ENCODE peak calls at places on chromosome 4, in ten cellular contexts. N is uterus, G is astrocyte of the spinal cord, R is psoas muscle, Q is HFF-Myc, D is cardiac muscle cell, E is BE2C, Z is AG10803, P is epithelial cell of esophagus, B is ascending aorta. O is an unnamed sample.

GRCh38 chr4:185004562-185005208 is 13.6 kb upstream of the HELT start:
- DNase-seq in N (peak), G (peak), R (peak), Q (no peak), D (peak), E (peak), Z (no peak), P (no peak), B (no peak), O (no peak)

GRCh38 chr4:80266267-80266901 is at the start of gene FGF5:
- DNase-seq in N (peak), G (peak), R (peak), Q (peak), D (peak), E (peak), Z (peak), P (peak), B (peak), O (no peak)

GRCh38 chr4:11715753-11716521 is 287.2 kb upstream of the HS3ST1 start:
- DNase-seq in N (no peak), G (no peak), R (no peak), Q (no peak), D (no peak), E (no peak), Z (no peak), P (peak), B (no peak), O (no peak)

GRCh38 chr4:81392164-81392563 is 79.5 kb downstream of the RASGEF1B start:
- DNase-seq in N (no peak), G (no peak), R (no peak), Q (no peak), D (no peak), E (no peak), Z (no peak), P (no peak), B (no peak), O (no peak)

GRCh38 chr4:24704152-24704551 is 91.2 kb upstream of the SOD3 start:
- DNase-seq in N (no peak), G (no peak), R (no peak), Q (no peak), D (no peak), E (no peak), Z (no peak), P (no peak), B (no peak), O (no peak)

GRCh38 chr4:117699595-117699994 is 334.7 kb upstream of the NDST3 start:
- DNase-seq in N (no peak), G (no peak), R (no peak), Q (no peak), D (no peak), E (no peak), Z (no peak), P (no peak), B (no peak), O (no peak)

GRCh38 chr4:185786422-185786821 is 25.6 kb downstream of the SORBS2 start:
- DNase-seq in N (no peak), G (no peak), R (no peak), Q (no peak), D (no peak), E (no peak), Z (no peak), P (no peak), B (no peak), O (no peak)

GRCh38 chr4:102139932-102140331 is 205.3 kb downstream of the SLC39A8 start:
- DNase-seq in N (no peak), G (peak), R (no peak), Q (no peak), D (no peak), E (no peak), Z (no peak), P (peak), B (no peak), O (no peak)

GRCh38 chr4:95213361-95213760 is 335.4 kb downstream of the UNC5C start:
- DNase-seq in N (no peak), G (no peak), R (no peak), Q (no peak), D (peak), E (no peak), Z (no peak), P (no peak), B (no peak), O (no peak)

GRCh38 chr4:81473086-81473396 is 1.3 kb upstream of the RASGEF1B start:
- DNase-seq in N (no peak), G (no peak), R (no peak), Q (no peak), D (no peak), E (no peak), Z (no peak), P (no peak), B (no peak), O (no peak)

GRCh38 chr4:40055379-40055872 is 1.2 kb upstream of the N4BP2 start:
- DNase-seq in N (no peak), G (peak), R (no peak), Q (no peak), D (peak), E (no peak), Z (peak), P (no peak), B (no peak), O (peak)

GRCh38 chr4:94897023-94897422 is 139.3 kb downstream of the BMPR1B start:
- DNase-seq in N (no peak), G (no peak), R (no peak), Q (no peak), D (peak), E (peak), Z (no peak), P (no peak), B (no peak), O (no peak)

GRCh38 chr4:654871-655734 is 19.0 kb downstream of the ATP5ME start:
- DNase-seq in N (no peak), G (no peak), R (peak), Q (no peak), D (no peak), E (no peak), Z (no peak), P (no peak), B (no peak), O (no peak)

GRCh38 chr4:41142946-41143720 is 71.2 kb downstream of the APBB2 start:
- DNase-seq in N (peak), G (peak), R (peak), Q (peak), D (no peak), E (no peak), Z (peak), P (peak), B (peak), O (no peak)

GRCh38 chr4:184232212-184232611 is 14.5 kb upstream of the ENPP6 start:
- DNase-seq in N (no peak), G (no peak), R (no peak), Q (no peak), D (no peak), E (no peak), Z (no peak), P (no peak), B (no peak), O (no peak)

GRCh38 chr4:3836802-3837601 is 70.8 kb downstream of the ADRA2C start:
- DNase-seq in N (no peak), G (no peak), R (peak), Q (no peak), D (peak), E (peak), Z (no peak), P (no peak), B (no peak), O (no peak)

GRCh38 chr4:4330794-4331193 is 40.7 kb downstream of the ZBTB49 start:
- DNase-seq in N (no peak), G (no peak), R (no peak), Q (no peak), D (no peak), E (no peak), Z (no peak), P (no peak), B (no peak), O (no peak)

GRCh38 chr4:184942447-184943425 is 75.6 kb upstream of the HELT start:
- DNase-seq in N (no peak), G (no peak), R (no peak), Q (no peak), D (peak), E (no peak), Z (no peak), P (no peak), B (no peak), O (no peak)

GRCh38 chr4:185955817-185956542 is 113.0 kb upstream of the TLR3 start:
- DNase-seq in N (no peak), G (no peak), R (no peak), Q (no peak), D (no peak), E (peak), Z (no peak), P (no peak), B (no peak), O (no peak)

GRCh38 chr4:180578175-180578574 is 1665.0 kb upstream of the TENM3 start:
- DNase-seq in N (no peak), G (no peak), R (no peak), Q (no peak), D (no peak), E (no peak), Z (no peak), P (no peak), B (no peak), O (no peak)

GRCh38 chr4:138243369-138243768 is 1.2 kb upstream of the SLC7A11 start:
- DNase-seq in N (no peak), G (peak), R (no peak), Q (no peak), D (no peak), E (no peak), Z (no peak), P (no peak), B (no peak), O (no peak)

GRCh38 chr4:42348247-42348646 is 49.0 kb upstream of the SHISA3 start:
- DNase-seq in N (no peak), G (no peak), R (no peak), Q (no peak), D (no peak), E (no peak), Z (no peak), P (no peak), B (no peak), O (no peak)

GRCh38 chr4:177596035-177596434 is 153.8 kb upstream of the AGA start:
- DNase-seq in N (no peak), G (peak), R (peak), Q (peak), D (peak), E (peak), Z (peak), P (peak), B (peak), O (no peak)

GRCh38 chr4:87783781-87784180 is 15.6 kb upstream of the IBSP start:
- DNase-seq in N (no peak), G (peak), R (no peak), Q (no peak), D (no peak), E (no peak), Z (peak), P (no peak), B (no peak), O (no peak)

GRCh38 chr4:70895405-70895804 is 6.8 kb upstream of the MOB1B start:
- DNase-seq in N (no peak), G (peak), R (no peak), Q (no peak), D (peak), E (no peak), Z (peak), P (no peak), B (no peak), O (no peak)

GRCh38 chr4:111943796-111944203 is 201.5 kb upstream of the FAM241A start:
- DNase-seq in N (peak), G (peak), R (no peak), Q (no peak), D (peak), E (peak), Z (peak), P (peak), B (no peak), O (no peak)

GRCh38 chr4:152016325-152016665 is 255.5 kb upstream of the GATB start:
- DNase-seq in N (no peak), G (no peak), R (no peak), Q (no peak), D (no peak), E (no peak), Z (no peak), P (no peak), B (no peak), O (no peak)

GRCh38 chr4:97987019-97987648 is 156.1 kb downstream of the STPG2 start:
- DNase-seq in N (no peak), G (peak), R (no peak), Q (no peak), D (peak), E (no peak), Z (no peak), P (peak), B (no peak), O (no peak)

GRCh38 chr4:48375651-48376291 is 34.4 kb downstream of the SLAIN2 start:
- DNase-seq in N (no peak), G (peak), R (no peak), Q (peak), D (no peak), E (no peak), Z (peak), P (peak), B (no peak), O (no peak)

GRCh38 chr4:47771020-47771419 is 66.8 kb downstream of the CORIN start:
- DNase-seq in N (no peak), G (no peak), R (no peak), Q (no peak), D (no peak), E (no peak), Z (no peak), P (no peak), B (no peak), O (no peak)

GRCh38 chr4:179855471-179855870 is 2387.7 kb upstream of the TENM3 start:
- DNase-seq in N (no peak), G (no peak), R (no peak), Q (no peak), D (no peak), E (no peak), Z (no peak), P (peak), B (no peak), O (no peak)

GRCh38 chr4:106058919-106059318 is 163.6 kb downstream of the NPNT start:
- DNase-seq in N (no peak), G (no peak), R (no peak), Q (no peak), D (no peak), E (no peak), Z (no peak), P (peak), B (no peak), O (no peak)

GRCh38 chr4:152462047-152462446 is 73.8 kb downstream of the FBXW7 start:
- DNase-seq in N (no peak), G (no peak), R (no peak), Q (no peak), D (no peak), E (no peak), Z (no peak), P (no peak), B (no peak), O (no peak)

GRCh38 chr4:21952549-21952948 is 4.0 kb upstream of the KCNIP4 start:
- DNase-seq in N (no peak), G (no peak), R (no peak), Q (no peak), D (no peak), E (no peak), Z (no peak), P (no peak), B (no peak), O (no peak)

GRCh38 chr4:21949073-21949457 is 493 bp upstream of the KCNIP4 start:
- DNase-seq in N (peak), G (no peak), R (no peak), Q (no peak), D (peak), E (peak), Z (no peak), P (peak), B (no peak), O (no peak)

GRCh38 chr4:21948347-21949072 is at the start of gene KCNIP4:
- DNase-seq in N (peak), G (peak), R (peak), Q (no peak), D (peak), E (peak), Z (no peak), P (peak), B (no peak), O (no peak)

GRCh38 chr4:21946858-21947257 is 1.7 kb downstream of the KCNIP4 start:
- DNase-seq in N (no peak), G (no peak), R (no peak), Q (no peak), D (no peak), E (no peak), Z (no peak), P (no peak), B (no peak), O (no peak)

DNA sequence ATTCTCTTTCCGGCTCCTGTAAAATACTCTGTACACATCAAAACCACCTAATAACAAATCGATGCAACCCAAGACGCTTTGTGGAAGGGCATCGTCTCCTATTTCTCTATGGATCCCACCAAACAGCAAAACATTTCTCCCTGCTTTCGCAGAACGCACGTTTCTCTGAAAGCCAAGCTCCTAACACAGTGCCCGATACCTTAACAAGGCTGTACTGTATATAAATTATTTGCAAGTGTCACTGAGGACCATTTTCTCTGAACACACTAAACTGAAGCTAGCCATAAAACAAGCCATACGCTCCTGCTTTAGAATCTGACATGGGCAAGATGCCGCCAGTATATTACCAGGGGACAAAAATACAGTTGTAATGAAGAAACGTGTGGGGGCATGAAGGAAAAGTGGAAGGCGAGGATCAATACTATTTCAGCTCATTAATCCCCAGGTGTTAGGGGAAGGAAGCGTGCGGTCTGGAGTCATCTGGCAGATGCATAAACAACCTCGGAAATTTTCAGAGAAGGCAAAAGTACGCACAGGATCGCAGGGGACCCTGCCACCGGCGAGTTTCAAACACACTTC is 715 bp downstream of the KCNIP4 start:
- DNase-seq in N (no peak), G (no peak), R (no peak), Q (no peak), D (no peak), E (no peak), Z (no peak), P (no peak), B (no peak), O (no peak)
- H3K4me3 ChIP-seq in N (peak), G (peak), R (no peak), Q (peak), D (peak), E (peak), Z (no peak), P (no peak), B (peak), O (no peak)

DNA sequence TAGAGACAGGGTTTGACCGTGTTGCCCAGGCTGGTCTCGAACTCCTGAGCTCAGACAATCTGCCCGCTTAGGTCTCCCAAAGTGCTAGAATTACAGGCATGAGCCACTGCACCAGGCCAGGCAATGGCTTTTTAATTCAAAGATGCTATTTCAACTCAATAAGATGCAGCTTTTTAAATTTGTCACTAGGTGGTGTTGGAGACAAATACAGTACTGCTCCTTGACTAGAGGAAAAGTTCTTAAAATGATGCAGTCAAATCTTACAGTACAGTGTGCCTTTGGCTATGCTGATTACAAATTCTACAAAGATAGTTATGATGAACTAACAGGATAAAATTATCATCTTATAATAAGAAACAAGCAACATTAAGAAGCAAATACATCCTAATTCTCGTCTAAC is 441.1 kb downstream of the KCNIP4 start:
- DNase-seq in N (no peak), G (peak), R (no peak), Q (no peak), D (no peak), E (no peak), Z (no peak), P (peak), B (no peak), O (no peak)
- TF ChIP-seq CTCF in N (no peak), G (peak), R (no peak), Q (no peak), D (peak), E (peak), Z (no peak), P (peak), B (no peak), O (peak)

DNA sequence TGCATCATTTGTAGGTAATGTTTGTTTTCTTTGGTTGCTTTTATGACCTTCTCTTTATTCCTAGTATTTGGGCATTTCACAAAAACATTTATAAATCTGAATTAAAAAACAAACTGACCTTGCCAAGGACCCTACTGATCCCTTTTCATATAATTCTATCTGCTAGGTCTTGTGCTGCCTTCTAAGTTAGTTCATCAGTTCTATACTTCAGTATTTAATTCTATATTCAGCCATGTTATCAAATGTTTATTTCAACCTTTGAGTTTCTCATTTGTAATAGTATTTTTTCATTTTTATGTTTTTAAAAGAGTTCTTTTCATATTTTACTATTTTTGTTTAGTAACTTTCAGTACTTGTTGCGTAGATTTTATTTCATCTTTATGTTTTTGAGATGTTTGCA is 155.3 kb downstream of the SNCA start:
- DNase-seq in N (no peak), G (no peak), R (no peak), Q (no peak), D (no peak), E (no peak), Z (no peak), P (no peak), B (no peak), O (no peak)
- H3K4me3 ChIP-seq in N (no peak), G (no peak), R (no peak), Q (no peak), D (no peak), E (no peak), Z (no peak), P (peak), B (no peak), O (no peak)

GRCh38 chr4:132809298-132810032 is 339.6 kb upstream of the PCDH10 start:
- DNase-seq in N (no peak), G (no peak), R (no peak), Q (no peak), D (peak), E (peak), Z (no peak), P (no peak), B (no peak), O (no peak)
- TF ChIP-seq CTCF in N (no peak), G (no peak), R (no peak), Q (no peak), D (no peak), E (peak), Z (no peak), P (no peak), B (no peak), O (no peak)

GRCh38 chr4:17865866-17866363 is 55.1 kb downstream of the NCAPG start:
- DNase-seq in N (no peak), G (no peak), R (no peak), Q (no peak), D (no peak), E (no peak), Z (no peak), P (peak), B (no peak), O (no peak)

GRCh38 chr4:17869327-17869726 is 58.5 kb downstream of the NCAPG start:
- DNase-seq in N (no peak), G (no peak), R (no peak), Q (no peak), D (no peak), E (no peak), Z (no peak), P (no peak), B (no peak), O (no peak)

GRCh38 chr4:17866790-17867189 is 56.0 kb downstream of the NCAPG start:
- DNase-seq in N (no peak), G (no peak), R (no peak), Q (no peak), D (no peak), E (no peak), Z (no peak), P (no peak), B (no peak), O (no peak)

DNA sequence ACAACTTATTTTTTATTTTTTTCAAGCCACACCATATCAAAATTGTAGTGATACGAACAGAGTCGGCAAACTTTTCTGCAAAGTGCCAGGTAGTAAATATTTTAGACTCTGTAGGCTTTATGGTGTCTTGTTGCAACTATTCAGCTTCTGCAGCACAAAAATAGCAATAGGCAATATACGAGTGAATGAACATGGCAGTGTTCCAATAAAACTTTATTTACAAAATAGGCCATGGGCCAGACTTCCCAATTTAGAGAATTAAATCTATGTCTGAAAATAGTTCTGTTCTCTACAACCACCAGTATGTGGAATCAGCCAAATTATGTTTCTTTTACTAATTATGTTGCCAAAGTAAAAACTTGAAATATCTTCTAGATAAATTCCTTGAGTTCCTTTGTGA is 56.5 kb downstream of the NCAPG start:
- DNase-seq in N (no peak), G (no peak), R (no peak), Q (no peak), D (no peak), E (no peak), Z (no peak), P (no peak), B (no peak), O (no peak)
- H3K4me3 ChIP-seq in N (no peak), G (no peak), R (no peak), Q (no peak), D (no peak), E (no peak), Z (no peak), P (no peak), B (no peak), O (no peak)